ENCODE peak calls at places on chromosomes 11 and 22, in eight cellular contexts. Y, D, S, I, C, U, H and F are unnamed samples.

GRCh38 chr11:3199537-3200295 is 18.9 kb downstream of the MRGPRG start:
- DNase-seq in Y (no peak), D (no peak), S (peak), I (no peak), C (no peak), U (no peak), H (no peak), F (no peak)

GRCh38 chr11:66861051-66861773 is 4.3 kb downstream of the LRFN4 start:
- DNase-seq in Y (no peak), D (no peak), S (no peak), I (no peak), C (no peak), U (no peak), H (no peak), F (no peak)

GRCh38 chr22:42412744-42413220 is 19.4 kb downstream of the NFAM1 start:
- DNase-seq in Y (no peak), D (no peak), S (no peak), I (no peak), C (no peak), U (no peak), H (no peak), F (peak)

GRCh38 chr11:104584823-104585222 is 313.4 kb downstream of the CASP12 start:
- DNase-seq in Y (no peak), D (no peak), S (no peak), I (no peak), C (no peak), U (no peak), H (no peak), F (no peak)

GRCh38 chr11:120431633-120432032 is 79.9 kb upstream of the GRIK4 start:
- DNase-seq in Y (peak), D (no peak), S (no peak), I (no peak), C (no peak), U (no peak), H (no peak), F (peak)

GRCh38 chr11:35632301-35632700 is 14.0 kb downstream of the FJX1 start:
- DNase-seq in Y (peak), D (no peak), S (no peak), I (no peak), C (no peak), U (no peak), H (no peak), F (no peak)

GRCh38 chr11:117443269-117444186 is 115.9 kb downstream of the CEP164 start:
- DNase-seq in Y (peak), D (peak), S (peak), I (peak), C (no peak), U (no peak), H (no peak), F (peak)

GRCh38 chr11:21921151-21921550 is 271.7 kb upstream of the ANO5 start:
- DNase-seq in Y (no peak), D (no peak), S (no peak), I (no peak), C (no peak), U (no peak), H (no peak), F (peak)

GRCh38 chr11:66749091-66749490 is 20.1 kb upstream of the SPTBN2 start:
- DNase-seq in Y (no peak), D (no peak), S (no peak), I (no peak), C (no peak), U (no peak), H (no peak), F (no peak)

GRCh38 chr22:45424241-45424731 is 10.8 kb downstream of the RIBC2 start:
- DNase-seq in Y (no peak), D (no peak), S (peak), I (no peak), C (no peak), U (no peak), H (no peak), F (no peak)

GRCh38 chr11:131767421-131767820 is 397.0 kb downstream of the NTM start:
- DNase-seq in Y (peak), D (no peak), S (no peak), I (no peak), C (no peak), U (no peak), H (no peak), F (no peak)

GRCh38 chr22:38205261-38206128 is 3.7 kb downstream of the MAFF start:
- DNase-seq in Y (peak), D (peak), S (peak), I (peak), C (no peak), U (no peak), H (no peak), F (no peak)

GRCh38 chr11:79050784-79051183 is 390.0 kb downstream of the TENM4 start:
- DNase-seq in Y (no peak), D (peak), S (no peak), I (no peak), C (no peak), U (no peak), H (no peak), F (no peak)